ENCODE peak calls at places on chromosome 15, in five cellular contexts. S is left ventricle myocardium inferior; Y is ELR; C is stimulated activated CD8-positive, alpha-beta memory T cell treated with anti-CD3 and anti-CD28 coated beads, Interleukin-2, amount 100 ng/mL, for 48 hours; I is ACHN. L is an unnamed sample.

GRCh38 chr15:38226867-38227266 is 25.8 kb upstream of the SPRED1 start:
- DNase-seq in S (no peak), Y (peak; percentile 90), C (no peak), I (peak; percentile 77), L (peak; percentile 92)

GRCh38 chr15:83943849-83944404 is 290.0 kb downstream of the ADAMTSL3 start:
- DNase-seq in S (no peak), Y (peak; percentile 42), C (no peak), I (no peak), L (no peak)

GRCh38 chr15:82178061-82178460 is 84.5 kb downstream of the EFL1 start:
- DNase-seq in S (no peak), Y (peak; percentile 85), C (no peak), I (no peak), L (no peak)

GRCh38 chr15:98850991-98851776 is 156.4 kb downstream of the PGPEP1L start:
- DNase-seq in S (peak; percentile 74), Y (peak; percentile 72), C (peak; percentile 43), I (peak; percentile 68), L (peak; percentile 38)

GRCh38 chr15:97759363-97759762 is 201.1 kb upstream of the ARRDC4 start:
- DNase-seq in S (no peak), Y (peak; percentile 34), C (no peak), I (no peak), L (no peak)

GRCh38 chr15:77420610-77421369 is at the start of gene HMG20A:
- DNase-seq in S (peak; percentile 51), Y (peak; percentile 86), C (peak; percentile 41), I (peak; percentile 76), L (peak; percentile 87)

GRCh38 chr15:93087825-93088199 is 1.2 kb downstream of the RGMA start:
- DNase-seq in S (peak; percentile 78), Y (peak; percentile 19), C (peak; percentile 34), I (peak; percentile 47), L (peak; percentile 29)

GRCh38 chr15:61822511-61822910 is 237.7 kb downstream of the VPS13C start:
- DNase-seq in S (no peak), Y (no peak), C (no peak), I (no peak), L (no peak)

GRCh38 chr15:40441736-40442531 is 1.2 kb downstream of the BAHD1 start:
- DNase-seq in S (no peak), Y (no peak), C (no peak), I (peak; percentile 14), L (no peak)

GRCh38 chr15:68375716-68376220 is 56.2 kb downstream of the ITGA11 start:
- DNase-seq in S (no peak), Y (no peak), C (no peak), I (no peak), L (no peak)

GRCh38 chr15:35311607-35312006 is 226.5 kb upstream of the NANOGP8 start:
- DNase-seq in S (no peak), Y (no peak), C (no peak), I (no peak), L (no peak)

GRCh38 chr15:77419050-77419835 is 661 bp downstream of the PEAK1 start:
- DNase-seq in S (peak; percentile 56), Y (peak; percentile 41), C (peak; percentile 27), I (peak; percentile 29), L (peak; percentile 14)

GRCh38 chr15:31360843-31361763 is 34.5 kb downstream of the KLF13 start:
- DNase-seq in S (peak; percentile 52), Y (no peak), C (no peak), I (no peak), L (no peak)

GRCh38 chr15:101532865-101533264 is 43.4 kb upstream of the PCSK6 start:
- DNase-seq in S (no peak), Y (no peak), C (no peak), I (no peak), L (no peak)

GRCh38 chr15:60091150-60091549 is 87.0 kb downstream of the FOXB1 start:
- DNase-seq in S (no peak), Y (peak; percentile 96), C (no peak), I (peak; percentile 25), L (peak; percentile 86)

GRCh38 chr15:68314563-68314962 is 37.0 kb downstream of the FEM1B start:
- DNase-seq in S (no peak), Y (no peak), C (no peak), I (no peak), L (no peak)

GRCh38 chr15:36831915-36832310 is 252.5 kb downstream of the CDIN1 start:
- DNase-seq in S (no peak), Y (no peak), C (no peak), I (no peak), L (no peak)

GRCh38 chr15:59997070-59997701 is 6.9 kb upstream of the FOXB1 start:
- DNase-seq in S (no peak), Y (no peak), C (peak; percentile 67), I (peak; percentile 16), L (no peak)

GRCh38 chr15:88982304-88982945 is 69.2 kb upstream of the MFGE8 start:
- DNase-seq in S (peak; percentile 77), Y (peak; percentile 45), C (no peak), I (no peak), L (no peak)

GRCh38 chr15:64905119-64905831 is 6.4 kb upstream of the ANKDD1A start:
- DNase-seq in S (peak; percentile 84), Y (peak; percentile 79), C (peak; percentile 65), I (peak; percentile 75), L (peak; percentile 34)

GRCh38 chr15:74245342-74245931 is 9.3 kb downstream of the CCDC33 start:
- DNase-seq in S (no peak), Y (no peak), C (peak; percentile 9), I (no peak), L (no peak)